ENCODE peak calls at places on chromosomes 1 and 21, in four cellular contexts. V is esophagus squamous epithelium, R is transverse colon, D is stomach. C is an unnamed sample.

GRCh38 chr1:233217832-233218231 is 77.7 kb downstream of the PCNX2 start:
- DNase-seq in D (no peak), R (no peak), V (no peak), C (peak)

GRCh38 chr1:53543130-53543770 is 84.1 kb downstream of the DMRTB1 start:
- DNase-seq in R (no peak), D (no peak), V (no peak), C (no peak)

GRCh38 chr1:234208791-234209190 is 164.5 kb upstream of the COA6 start:
- DNase-seq in V (no peak), D (no peak), R (no peak), C (no peak)

GRCh38 chr21:31498985-31499384 is 154.9 kb upstream of the TIAM1 start:
- DNase-seq in V (no peak), R (no peak), D (no peak), C (no peak)

GRCh38 chr1:197685785-197686184 is 89.5 kb downstream of the DENND1B start:
- DNase-seq in V (no peak), D (no peak), R (no peak), C (no peak)

GRCh38 chr21:35020902-35021301 is 28.2 kb downstream of the RUNX1 start:
- DNase-seq in R (no peak), V (no peak), D (no peak), C (no peak)

GRCh38 chr1:34650800-34651199 is 104.0 kb upstream of the GJB5 start:
- DNase-seq in D (no peak), R (no peak), V (no peak), C (no peak)

GRCh38 chr1:99956755-99957154 is 13.0 kb upstream of the SLC35A3 start:
- DNase-seq in V (no peak), D (no peak), R (no peak), C (no peak)

GRCh38 chr1:26387447-26387846 is 14.9 kb upstream of the ZNF683 start:
- DNase-seq in R (peak), D (no peak), V (no peak), C (no peak)

GRCh38 chr1:41728403-41729202 is 190.1 kb downstream of the HIVEP3 start:
- DNase-seq in R (peak), V (no peak), D (no peak), C (peak)

GRCh38 chr1:155209373-155209721 is 852 bp downstream of the MTX1 start:
- DNase-seq in R (no peak), V (no peak), D (no peak), C (no peak)

GRCh38 chr1:1832820-1833219 is 54.5 kb upstream of the NADK start:
- DNase-seq in R (no peak), V (no peak), D (no peak), C (no peak)

GRCh38 chr1:167645161-167645560 is 15.1 kb downstream of the RCSD1 start:
- DNase-seq in R (no peak), V (no peak), D (no peak), C (no peak)

GRCh38 chr1:43435146-43436145 is 18.3 kb downstream of the HYI start:
- DNase-seq in V (no peak), R (no peak), D (no peak), C (peak)

GRCh38 chr1:236163460-236164153 is 21.3 kb downstream of the GPR137B start:
- DNase-seq in D (no peak), V (no peak), R (no peak), C (no peak)

GRCh38 chr1:6471969-6472368 is 6.0 kb upstream of the TNFRSF25 start:
- DNase-seq in V (no peak), R (peak), D (peak), C (no peak)

GRCh38 chr1:6473156-6473555 is 7.2 kb upstream of the TNFRSF25 start:
- DNase-seq in R (no peak), D (no peak), V (no peak), C (no peak)

GRCh38 chr1:6472391-6472790 is 6.4 kb upstream of the TNFRSF25 start:
- DNase-seq in D (no peak), V (no peak), R (no peak), C (no peak)

GRCh38 chr1:6470132-6471085 is 4.4 kb upstream of the TNFRSF25 start:
- DNase-seq in V (no peak), R (no peak), D (no peak), C (no peak)

GRCh38 chr1:6471086-6471841 is 5.3 kb upstream of the TNFRSF25 start:
- DNase-seq in D (peak), V (no peak), R (peak), C (peak)
- TF ChIP-seq POLR2A in D (no peak), V (peak), R (peak), C (no peak)

GRCh38 chr21:15283789-15284188 is 219.0 kb upstream of the NRIP1 start:
- DNase-seq in R (no peak), D (no peak), V (no peak), C (no peak)
- TF ChIP-seq CTCF in R (no peak), D (no peak), V (no peak), C (no peak)

GRCh38 chr1:20590313-20590777 is 1.4 kb downstream of the CDA start:
- DNase-seq in R (peak), D (no peak), V (no peak), C (no peak)
- TF ChIP-seq POLR2A in R (peak), D (no peak), V (no peak), C (no peak)

GRCh38 chr1:103953386-103953785 is 203.7 kb downstream of the AMY1C start:
- DNase-seq in V (no peak), R (no peak), D (no peak), C (no peak)

GRCh38 chr1:103949714-103950113 is 200.0 kb downstream of the AMY1C start:
- DNase-seq in R (no peak), D (no peak), V (no peak), C (no peak)

GRCh38 chr1:103945774-103946173 is 196.1 kb downstream of the AMY1C start:
- DNase-seq in D (no peak), V (no peak), R (no peak), C (no peak)

GRCh38 chr1:103948526-103948925 is 198.8 kb downstream of the AMY1C start:
- DNase-seq in R (no peak), D (no peak), V (no peak), C (no peak)
- TF ChIP-seq CTCF in R (no peak), D (no peak), V (no peak), C (no peak)

DNA sequence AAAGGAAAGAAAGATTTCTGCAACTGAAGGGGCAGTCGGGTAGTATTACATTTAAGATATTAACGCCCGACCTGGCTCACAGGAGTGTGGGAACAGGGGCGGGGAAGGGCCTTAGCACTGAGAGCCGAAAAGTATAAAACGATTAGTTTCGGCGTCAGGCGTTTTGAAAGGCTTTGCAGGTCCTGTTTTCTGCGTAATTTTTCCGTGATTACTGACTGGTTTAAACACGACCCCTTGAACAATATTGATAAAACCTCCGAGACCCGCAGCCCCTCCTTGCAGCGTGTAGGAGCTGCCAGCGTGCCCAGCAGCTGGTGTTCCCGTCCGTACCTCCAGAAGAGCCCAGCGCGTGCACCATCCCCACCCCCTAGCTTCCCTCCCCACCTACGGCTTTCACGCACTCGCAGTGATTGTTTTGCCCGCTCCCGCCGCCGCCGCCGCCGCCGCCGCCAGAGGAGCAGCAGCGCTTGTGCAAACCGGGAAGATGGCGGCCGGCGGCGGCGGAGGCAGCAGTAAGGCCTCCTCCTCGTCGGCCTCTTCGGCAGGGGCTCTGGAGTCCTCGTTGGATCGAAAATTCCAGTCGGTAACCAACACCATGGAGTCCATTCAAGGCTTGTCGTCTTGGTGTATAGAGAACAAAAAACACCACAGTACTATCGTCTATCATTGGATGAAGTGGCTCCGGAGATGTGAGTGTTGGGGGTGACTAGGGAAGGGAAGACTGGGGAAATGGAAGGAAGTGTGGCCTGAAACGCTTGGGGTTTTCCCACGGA is 470 bp downstream of the RPRD2 start:
- DNase-seq in V (no peak), R (peak), D (peak), C (peak)
- TF ChIP-seq POLR2A in V (peak), R (peak), D (no peak), C (no peak)

GRCh38 chr1:71086331-71086730 is 5.5 kb upstream of the ZRANB2 start:
- DNase-seq in R (no peak), V (no peak), D (no peak), C (no peak)

GRCh38 chr1:71089536-71090270 is 8.9 kb upstream of the ZRANB2 start:
- DNase-seq in V (no peak), D (no peak), R (no peak), C (no peak)

GRCh38 chr1:71087713-71088112 is 6.9 kb upstream of the ZRANB2 start:
- DNase-seq in R (peak), D (no peak), V (no peak), C (no peak)

GRCh38 chr1:71088645-71089287 is 7.9 kb upstream of the ZRANB2 start:
- DNase-seq in V (no peak), D (no peak), R (peak), C (no peak)

GRCh38 chr1:71087060-71087459 is 6.2 kb upstream of the ZRANB2 start:
- DNase-seq in R (no peak), D (no peak), V (no peak), C (no peak)
- TF ChIP-seq CTCF in R (no peak), D (no peak), V (no peak), C (no peak)

GRCh38 chr1:150692720-150693119 is 4.2 kb downstream of the GOLPH3L start:
- DNase-seq in D (no peak), V (no peak), R (no peak), C (no peak)
- TF ChIP-seq POLR2A in D (no peak), V (no peak), R (no peak), C (no peak)

GRCh38 chr1:87154351-87154750 is 174.3 kb upstream of the LMO4 start:
- DNase-seq in R (no peak), V (no peak), D (no peak), C (no peak)

GRCh38 chr1:87148670-87149069 is 180.0 kb upstream of the LMO4 start:
- DNase-seq in D (no peak), R (no peak), V (no peak), C (no peak)

GRCh38 chr1:87149166-87150065 is 179.3 kb upstream of the LMO4 start:
- DNase-seq in R (no peak), D (no peak), V (no peak), C (no peak)

GRCh38 chr1:87150143-87150542 is 178.5 kb upstream of the LMO4 start:
- DNase-seq in V (no peak), D (no peak), R (no peak), C (no peak)

DNA sequence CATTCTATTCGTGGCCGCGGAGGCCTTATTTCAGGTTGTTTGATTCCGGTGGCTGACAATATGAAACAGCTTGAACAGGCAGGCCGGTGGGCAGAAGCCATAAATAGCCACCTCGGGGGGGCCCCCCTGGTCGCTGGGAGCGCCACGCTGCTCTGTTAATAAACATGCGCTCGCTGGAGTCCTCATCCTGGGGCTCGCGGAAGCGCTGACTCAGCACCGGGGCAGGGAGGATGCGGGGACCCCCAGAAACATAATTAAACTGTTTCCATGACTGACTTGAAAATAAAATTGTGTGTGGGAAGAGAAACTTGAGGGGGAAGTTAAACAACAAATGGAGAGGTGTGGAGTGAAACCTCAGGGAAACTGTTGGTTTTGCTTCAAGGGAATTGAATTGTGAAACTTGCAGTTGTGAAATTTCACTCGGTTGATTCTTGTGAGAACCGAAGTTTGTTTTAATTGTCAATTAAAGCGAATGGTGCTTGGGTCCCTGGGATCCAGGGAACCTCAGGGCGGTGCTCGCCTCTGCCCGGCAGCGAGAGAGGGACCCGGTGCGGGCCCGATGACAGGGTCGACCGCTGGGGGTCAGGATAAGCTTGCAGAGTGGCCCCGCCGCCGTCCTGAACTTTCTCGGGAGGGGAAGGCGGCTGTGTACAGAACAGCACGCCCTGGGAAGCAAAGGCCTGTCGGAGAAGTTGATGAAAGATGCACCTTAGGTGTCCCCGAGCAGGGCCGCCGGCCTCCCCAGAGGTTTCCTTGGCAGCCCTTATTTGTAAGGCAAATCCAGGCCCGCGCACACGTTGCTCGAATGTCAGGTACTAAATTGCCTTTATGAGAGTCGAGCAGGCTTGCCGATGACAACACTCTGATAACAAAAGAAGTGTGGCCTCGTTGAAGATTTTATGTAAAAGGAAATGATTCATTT is 176.9 kb upstream of the LMO4 start:
- DNase-seq in R (peak), V (no peak), D (peak), C (peak)
- TF ChIP-seq CTCF in R (no peak), V (peak), D (peak), C (peak)

DNA sequence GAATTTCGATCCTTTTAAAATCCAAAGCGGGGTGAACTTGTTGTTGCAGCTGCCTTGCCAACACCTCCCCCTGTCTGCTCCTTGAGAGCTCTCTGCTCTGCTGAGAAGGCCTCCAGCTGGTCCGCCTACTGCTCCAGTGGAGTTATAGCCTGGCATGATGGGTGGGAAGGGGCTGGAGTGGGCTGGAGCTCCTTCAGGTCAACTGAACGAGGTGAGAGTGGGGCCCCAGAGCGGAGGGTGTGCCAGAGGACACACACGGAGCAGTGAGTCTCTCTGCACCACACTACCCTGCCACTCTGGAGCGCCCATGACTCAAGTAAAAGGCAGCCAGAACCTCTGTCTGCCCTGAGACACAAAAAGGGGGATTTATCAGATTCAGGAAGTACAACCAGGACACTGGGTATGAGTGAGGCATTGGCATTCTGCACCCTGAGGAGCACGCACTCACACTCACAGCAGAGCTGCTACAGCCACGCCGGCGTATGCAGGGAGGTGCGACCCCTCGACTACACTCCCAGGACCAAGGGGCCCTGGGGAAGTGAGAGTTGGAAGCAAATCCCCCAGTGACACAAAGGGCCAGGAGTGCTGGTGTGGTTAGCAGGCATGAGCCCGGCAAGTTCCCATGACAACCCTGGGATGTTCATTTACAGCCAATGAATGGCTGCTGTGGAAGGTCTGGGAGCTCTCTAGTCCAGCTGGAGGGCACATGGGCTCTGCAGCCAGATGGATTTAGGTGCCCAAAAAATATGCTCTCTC is 28.0 kb upstream of the EVA1B start:
- DNase-seq in R (no peak), D (no peak), V (no peak), C (no peak)
- TF ChIP-seq POLR2A in R (no peak), D (no peak), V (no peak), C (no peak)